ENCODE peak calls at places on chromosome 21, in six cellular contexts. Z is NCI-H69; C is stimulated activated CD4-positive, alpha-beta T cell treated with anti-CD3 and anti-CD28 coated beads, TNF-alpha, amount 100 ng/mL, for 24 hours; D is HFF-Myc; P is neural crest cell; T is AG09309. X is an unnamed sample.

GRCh38 chr21:29350246-29350779 is 51.6 kb downstream of the BACH1 start:
- DNase-seq in D (no peak), Z (no peak), T (no peak), P (no peak), C (no peak), X (no peak)

GRCh38 chr21:29104239-29104708 is 26.2 kb upstream of the MAP3K7CL start:
- DNase-seq in T (no peak), C (no peak), P (no peak), D (no peak), Z (no peak), X (no peak)

GRCh38 chr21:44706026-44706705 is 5.2 kb downstream of the TSPEAR start:
- DNase-seq in Z (no peak), D (no peak), T (no peak), P (no peak), C (no peak), X (no peak)

GRCh38 chr21:42148097-42148496 is 70.8 kb upstream of the ABCG1 start:
- DNase-seq in T (no peak), Z (no peak), C (no peak), D (no peak), P (no peak), X (no peak)

GRCh38 chr21:38950388-38951094 is 144.8 kb downstream of the ETS2 start:
- DNase-seq in C (no peak), P (no peak), D (no peak), T (peak), Z (no peak), X (no peak)

GRCh38 chr21:15775291-15775690 is 45.5 kb downstream of the USP25 start:
- DNase-seq in P (no peak), D (no peak), Z (no peak), T (no peak), C (no peak), X (no peak)

GRCh38 chr21:27077501-27077900 is 110.6 kb upstream of the ADAMTS5 start:
- DNase-seq in D (no peak), Z (no peak), P (no peak), T (peak), C (no peak), X (no peak)

GRCh38 chr21:29638138-29638537 is 301.7 kb downstream of the GRIK1 start:
- DNase-seq in T (no peak), D (no peak), P (no peak), Z (no peak), C (no peak), X (no peak)

GRCh38 chr21:39650306-39650705 is 37.6 kb downstream of the B3GALT5 start:
- DNase-seq in D (no peak), Z (no peak), T (no peak), C (no peak), P (no peak), X (no peak)

GRCh38 chr21:43277481-43278351 is 108.9 kb downstream of the CRYAA start:
- DNase-seq in T (no peak), P (no peak), D (no peak), Z (no peak), C (no peak), X (no peak)

GRCh38 chr21:27480841-27481261 is 514.0 kb upstream of the ADAMTS5 start:
- DNase-seq in T (peak), P (no peak), C (no peak), D (no peak), Z (no peak), X (no peak)

GRCh38 chr21:42486551-42486950 is 9.5 kb downstream of the RSPH1 start:
- DNase-seq in C (no peak), P (no peak), D (no peak), Z (no peak), T (no peak), X (no peak)

GRCh38 chr21:34344058-34344425 is 19.8 kb upstream of the KCNE2 start:
- DNase-seq in T (no peak), P (no peak), D (no peak), C (no peak), Z (no peak), X (no peak)

X was measured in activated CD4-positive, alpha-beta T cell treated with anti-CD3 and anti-CD28 coated beads for 24 hours.